ENCODE peak calls at places on chromosomes 5 and 9, in six cellular contexts. U, O, A, E, L and D are unnamed samples.

GRCh38 chr5:133930061-133930823 is 38.2 kb downstream of the C5orf15 start:
- DNase-seq in O (no peak), E (peak; percentile 53), L (no peak), A (no peak), U (no peak), D (no peak)

GRCh38 chr5:19874811-19875210 is 113.2 kb downstream of the CDH18 start:
- DNase-seq in A (no peak), E (no peak), L (no peak), U (no peak), O (no peak), D (no peak)

GRCh38 chr5:114018178-114018577 is 343.7 kb upstream of the KCNN2 start:
- DNase-seq in L (peak; percentile 18), A (no peak), U (no peak), O (peak; percentile 5), E (no peak), D (no peak)

GRCh38 chr5:81238460-81238859 is 5.3 kb downstream of the CKMT2 start:
- DNase-seq in E (no peak), U (no peak), L (no peak), O (no peak), A (no peak), D (peak; percentile 49)

GRCh38 chr9:137682431-137682991 is 63.7 kb downstream of the EHMT1 start:
- DNase-seq in L (no peak), U (no peak), O (no peak), A (no peak), E (no peak), D (no peak)

GRCh38 chr5:92403308-92403707 is 1020.2 kb upstream of the ARRDC3 start:
- DNase-seq in L (no peak), E (no peak), O (no peak), A (no peak), U (peak; percentile 52), D (no peak)

GRCh38 chr9:128026255-128027165 is 40.6 kb downstream of the NAIF1 start:
- DNase-seq in E (peak; percentile 53), A (no peak), L (no peak), O (no peak), U (no peak), D (no peak)

GRCh38 chr9:112890106-112891081 is at the start of gene SLC46A2:
- DNase-seq in O (no peak), U (no peak), E (peak; percentile 9), L (peak; percentile 22), A (no peak), D (peak; percentile 27)

GRCh38 chr9:109934499-109935214 is 154.7 kb downstream of the PALM2AKAP2 start:
- DNase-seq in E (no peak), A (no peak), U (no peak), L (no peak), O (no peak), D (no peak)

GRCh38 chr9:127397722-127398647 is 1.0 kb downstream of the SLC2A8 start:
- DNase-seq in L (peak; percentile 81), E (peak; percentile 27), O (peak; percentile 44), A (no peak), U (no peak), D (peak; percentile 57)

GRCh38 chr9:17783227-17783626 is 204.4 kb downstream of the SH3GL2 start:
- DNase-seq in L (peak; percentile 26), U (no peak), O (no peak), E (peak; percentile 6), A (no peak), D (no peak)

GRCh38 chr5:68369436-68370125 is 154.0 kb downstream of the PIK3R1 start:
- DNase-seq in E (no peak), U (no peak), A (no peak), L (no peak), O (no peak), D (no peak)

GRCh38 chr5:78912085-78912771 is 72.9 kb downstream of the ARSB start:
- DNase-seq in A (no peak), L (no peak), U (peak; percentile 77), O (no peak), E (no peak), D (no peak)